ENCODE peak calls at places on chromosomes 4 and X, in six cellular contexts. W is HL-60; M is lung; D is AG04450; I is CD8-positive, alpha-beta memory T cell; H is right atrium auricular region. U is an unnamed sample.

GRCh38 chr4:121876976-121877773 is 6.9 kb upstream of the BBS7 start:
- DNase-seq in W (no peak), H (no peak), I (no peak), M (no peak), D (no peak), U (no peak)

GRCh38 chr4:81454498-81454897 is 17.2 kb downstream of the RASGEF1B start:
- DNase-seq in I (no peak), D (no peak), W (no peak), M (no peak), H (no peak), U (peak; percentile 40)

GRCh38 chrX:154546354-154547244 is at the start of gene G6PD:
- DNase-seq in W (no peak), M (peak; percentile 73), I (no peak), H (peak; percentile 65), D (no peak), U (no peak)

GRCh38 chr4:173362666-173363065 is 8.1 kb upstream of the SAP30 start:
- DNase-seq in I (no peak), M (no peak), D (no peak), W (no peak), H (no peak), U (no peak)

GRCh38 chr4:152817331-152817730 is 37.6 kb downstream of the ARFIP1 start:
- DNase-seq in H (no peak), W (no peak), D (no peak), M (no peak), I (no peak), U (no peak)

GRCh38 chr4:87213425-87213824 is 7.0 kb downstream of the KLHL8 start:
- DNase-seq in W (no peak), I (no peak), M (no peak), D (no peak), H (no peak), U (no peak)

GRCh38 chr4:791866-792630 is 33.9 kb downstream of the CPLX1 start:
- DNase-seq in W (no peak), D (no peak), H (no peak), I (no peak), M (no peak), U (no peak)

GRCh38 chr4:87498446-87498900 is 30.7 kb downstream of the SPARCL1 start:
- DNase-seq in H (no peak), D (peak; percentile 32), W (no peak), M (no peak), I (no peak), U (no peak)

GRCh38 chrX:72011734-72012133 is 101.1 kb downstream of the NHSL2 start:
- DNase-seq in W (no peak), I (no peak), D (no peak), M (no peak), H (no peak), U (no peak)

GRCh38 chr4:187090401-187090800 is 366.7 kb upstream of the FAT1 start:
- DNase-seq in I (no peak), M (no peak), W (no peak), H (no peak), D (peak; percentile 18), U (no peak)

GRCh38 chr4:3644849-3645627 is 112.8 kb upstream of the LRPAP1 start:
- DNase-seq in I (no peak), M (no peak), D (no peak), H (no peak), W (no peak), U (no peak)

GRCh38 chr4:14719053-14719452 is 283.2 kb upstream of the CPEB2 start:
- DNase-seq in M (no peak), H (no peak), D (no peak), W (no peak), I (no peak), U (no peak)

GRCh38 chr4:110622841-110623709 is at the start of gene PITX2:
- DNase-seq in D (peak; percentile 57), M (peak; percentile 53), H (peak; percentile 66), W (peak; percentile 5), I (no peak), U (peak; percentile 17)

GRCh38 chrX:8289523-8289922 is 118.5 kb upstream of the VCX2 start:
- DNase-seq in H (no peak), I (no peak), M (no peak), W (no peak), D (no peak), U (no peak)

GRCh38 chr4:14446311-14446710 is 556.0 kb upstream of the CPEB2 start:
- DNase-seq in I (no peak), H (no peak), W (no peak), M (no peak), D (no peak), U (peak; percentile 81)

GRCh38 chr4:127856485-127857447 is 23.9 kb upstream of the PLK4 start:
- DNase-seq in H (no peak), W (no peak), I (no peak), D (peak; percentile 55), M (no peak), U (peak; percentile 94)

GRCh38 chrX:134568617-134569016 is 89.7 kb downstream of the PLAC1 start:
- DNase-seq in M (no peak), H (no peak), I (no peak), D (no peak), W (no peak), U (no peak)

GRCh38 chr4:77443941-77444340 is 161.7 kb upstream of the CXCL13 start:
- DNase-seq in M (no peak), I (no peak), H (no peak), D (no peak), W (no peak), U (no peak)

GRCh38 chr4:54067163-54067562 is 2.8 kb upstream of the CHIC2 start:
- DNase-seq in W (no peak), D (no peak), M (no peak), H (peak; percentile 87), I (no peak), U (peak; percentile 70)

GRCh38 chr4:131339137-131339536 is 1810.0 kb upstream of the PCDH10 start:
- DNase-seq in I (no peak), W (no peak), M (no peak), D (no peak), H (no peak), U (no peak)

GRCh38 chrX:39755152-39756032 is 342.4 kb downstream of the BCOR start:
- DNase-seq in H (peak; percentile 93), M (peak; percentile 49), I (no peak), D (peak; percentile 76), W (no peak), U (peak; percentile 73)

GRCh38 chr4:79852305-79852730 is 220.7 kb downstream of the ANTXR2 start:
- DNase-seq in M (peak; percentile 29), I (no peak), W (no peak), H (no peak), D (peak; percentile 54), U (no peak)

GRCh38 chr4:151540728-151541437 is 131.9 kb downstream of the FHIP1A start:
- DNase-seq in W (no peak), M (no peak), D (peak; percentile 57), I (no peak), H (no peak), U (peak; percentile 97)

GRCh38 chrX:47607091-47607490 is 12.6 kb downstream of the SYN1 start:
- DNase-seq in M (no peak), D (no peak), I (no peak), W (no peak), H (no peak), U (no peak)

GRCh38 chrX:129590596-129590995 is 50.5 kb downstream of the OCRL start:
- DNase-seq in W (no peak), H (no peak), M (no peak), D (no peak), I (no peak), U (no peak)
- H3K27ac ChIP-seq in W (no peak overlapping the region), H (no peak overlapping the region), M (no peak overlapping the region), D (no peak overlapping the region), I (no peak overlapping the region), U (no peak overlapping the region)

GRCh38 chr4:6277935-6278800 is 8.5 kb downstream of the WFS1 start:
- DNase-seq in H (no peak), M (no peak), I (no peak), D (no peak), W (no peak), U (no peak)
- H3K27ac ChIP-seq in H (peak overlapping the region; percentile 77), M (peak overlapping the region; percentile 34), I (no peak overlapping the region), D (peak overlapping the region; percentile 21), W (no peak overlapping the region), U (no peak overlapping the region)

GRCh38 chr4:40405194-40405593 is 70.1 kb downstream of the CHRNA9 start:
- DNase-seq in W (no peak), M (no peak), I (no peak), H (no peak), D (no peak), U (no peak)
- H3K27ac ChIP-seq in W (no peak overlapping the region), M (no peak overlapping the region), I (no peak overlapping the region), H (no peak overlapping the region), D (no peak overlapping the region), U (no peak overlapping the region)

DNA sequence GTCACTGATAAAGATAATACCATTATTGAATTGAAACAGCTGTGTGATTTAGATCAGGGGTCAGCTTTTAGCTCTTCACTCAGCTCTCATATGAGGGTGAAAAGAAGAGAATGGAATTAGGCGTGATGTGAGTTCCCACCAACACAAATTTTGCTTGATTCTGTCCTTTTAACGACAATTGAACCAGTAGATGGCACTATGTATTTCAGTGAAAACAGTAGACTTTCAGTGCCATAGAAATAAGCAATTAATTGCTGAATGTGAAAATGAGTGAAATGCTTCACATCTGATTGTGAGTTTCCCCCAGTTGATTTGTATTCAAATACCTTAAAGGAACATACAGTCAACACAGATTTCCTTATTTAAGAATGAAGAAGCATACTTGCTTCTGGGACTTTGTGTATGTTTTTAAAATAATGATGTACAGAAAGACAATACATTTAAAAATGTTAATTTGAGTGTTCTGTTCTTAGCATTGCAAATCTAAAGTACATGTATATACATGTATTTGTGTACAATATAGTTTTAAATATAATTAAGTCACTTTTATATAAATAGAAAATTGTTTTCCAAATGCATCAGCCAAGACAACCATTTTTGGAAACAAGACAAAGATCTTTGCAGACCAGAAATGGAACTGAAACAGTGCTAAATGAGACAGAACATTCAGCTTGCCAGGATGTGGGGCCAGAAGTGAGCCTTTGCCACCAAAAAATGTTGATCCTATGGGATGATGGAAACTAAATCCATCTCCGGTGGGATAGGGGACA is 178.8 kb downstream of the SNCA start:
- DNase-seq in I (no peak), M (no peak), D (peak; percentile 1), H (no peak), W (no peak), U (no peak)
- H3K27ac ChIP-seq in I (no peak overlapping the region), M (no peak overlapping the region), D (no peak overlapping the region), H (no peak overlapping the region), W (no peak overlapping the region), U (no peak overlapping the region)

GRCh38 chr4:185992585-185992984 is 76.4 kb upstream of the TLR3 start:
- DNase-seq in I (no peak), D (no peak), M (no peak), W (no peak), H (no peak), U (no peak)
- H3K27ac ChIP-seq in I (no peak overlapping the region), D (no peak overlapping the region), M (no peak overlapping the region), W (no peak overlapping the region), H (no peak overlapping the region), U (no peak overlapping the region)

U was measured in keratinocyte.